ENCODE peak calls at places on chromosomes 1 and 21, in seven cellular contexts. One of them, this sample, is unnamed.

GRCh38 chr21:29661672-29662442 is 277.9 kb downstream of the GRIK1 start:
- DNase-seq in dorsolateral prefrontal cortex: no peak
- DNase-seq in astrocyte of the spinal cord: no peak
- DNase-seq in ascending aorta: no peak
- DNase-seq in AG10803: no peak
- DNase-seq in lower leg skin: no peak
- DNase-seq in transverse colon: no peak
- DNase-seq in this sample: no peak

GRCh38 chr1:96365076-96365475 is 356.5 kb upstream of the PTBP2 start:
- DNase-seq in dorsolateral prefrontal cortex: no peak
- DNase-seq in astrocyte of the spinal cord: peak
- DNase-seq in ascending aorta: no peak
- DNase-seq in AG10803: no peak
- DNase-seq in lower leg skin: no peak
- DNase-seq in transverse colon: no peak
- DNase-seq in this sample: peak

GRCh38 chr1:214976665-214977064 is 105.9 kb upstream of the KCNK2 start:
- DNase-seq in dorsolateral prefrontal cortex: no peak
- DNase-seq in astrocyte of the spinal cord: no peak
- DNase-seq in ascending aorta: no peak
- DNase-seq in AG10803: no peak
- DNase-seq in lower leg skin: no peak
- DNase-seq in transverse colon: no peak
- DNase-seq in this sample: no peak

GRCh38 chr1:29631836-29632420 is 395.6 kb downstream of the PTPRU start:
- DNase-seq in dorsolateral prefrontal cortex: no peak
- DNase-seq in astrocyte of the spinal cord: no peak
- DNase-seq in ascending aorta: peak
- DNase-seq in AG10803: no peak
- DNase-seq in lower leg skin: no peak
- DNase-seq in transverse colon: no peak
- DNase-seq in this sample: no peak

GRCh38 chr21:35754583-35754982 is 305.7 kb downstream of the SETD4 start:
- DNase-seq in dorsolateral prefrontal cortex: no peak
- DNase-seq in astrocyte of the spinal cord: no peak
- DNase-seq in ascending aorta: no peak
- DNase-seq in AG10803: no peak
- DNase-seq in lower leg skin: no peak
- DNase-seq in transverse colon: no peak
- DNase-seq in this sample: no peak

GRCh38 chr1:41830711-41831110 is 88.0 kb downstream of the HIVEP3 start:
- DNase-seq in dorsolateral prefrontal cortex: no peak
- DNase-seq in astrocyte of the spinal cord: no peak
- DNase-seq in ascending aorta: no peak
- DNase-seq in AG10803: no peak
- DNase-seq in lower leg skin: no peak
- DNase-seq in transverse colon: no peak
- DNase-seq in this sample: peak

GRCh38 chr21:43865471-43866181 is 603 bp downstream of the AGPAT3 start:
- DNase-seq in dorsolateral prefrontal cortex: peak
- DNase-seq in astrocyte of the spinal cord: no peak
- DNase-seq in ascending aorta: no peak
- DNase-seq in AG10803: peak
- DNase-seq in lower leg skin: no peak
- DNase-seq in transverse colon: peak
- DNase-seq in this sample: peak

GRCh38 chr1:52738863-52739406 is 12.7 kb downstream of the ZYG11B start:
- DNase-seq in dorsolateral prefrontal cortex: no peak
- DNase-seq in astrocyte of the spinal cord: no peak
- DNase-seq in ascending aorta: no peak
- DNase-seq in AG10803: no peak
- DNase-seq in lower leg skin: no peak
- DNase-seq in transverse colon: no peak
- DNase-seq in this sample: no peak

GRCh38 chr1:10514490-10515235 is 39.9 kb downstream of the PEX14 start:
- DNase-seq in dorsolateral prefrontal cortex: no peak
- DNase-seq in astrocyte of the spinal cord: peak
- DNase-seq in ascending aorta: no peak
- DNase-seq in AG10803: peak
- DNase-seq in lower leg skin: no peak
- DNase-seq in transverse colon: no peak
- DNase-seq in this sample: peak
- TF ChIP-seq CTCF in dorsolateral prefrontal cortex: peak
- TF ChIP-seq CTCF in astrocyte of the spinal cord: peak
- TF ChIP-seq CTCF in ascending aorta: peak
- TF ChIP-seq CTCF in AG10803: peak
- TF ChIP-seq CTCF in lower leg skin: no peak
- TF ChIP-seq CTCF in transverse colon: peak
- TF ChIP-seq CTCF in this sample: peak

DNA sequence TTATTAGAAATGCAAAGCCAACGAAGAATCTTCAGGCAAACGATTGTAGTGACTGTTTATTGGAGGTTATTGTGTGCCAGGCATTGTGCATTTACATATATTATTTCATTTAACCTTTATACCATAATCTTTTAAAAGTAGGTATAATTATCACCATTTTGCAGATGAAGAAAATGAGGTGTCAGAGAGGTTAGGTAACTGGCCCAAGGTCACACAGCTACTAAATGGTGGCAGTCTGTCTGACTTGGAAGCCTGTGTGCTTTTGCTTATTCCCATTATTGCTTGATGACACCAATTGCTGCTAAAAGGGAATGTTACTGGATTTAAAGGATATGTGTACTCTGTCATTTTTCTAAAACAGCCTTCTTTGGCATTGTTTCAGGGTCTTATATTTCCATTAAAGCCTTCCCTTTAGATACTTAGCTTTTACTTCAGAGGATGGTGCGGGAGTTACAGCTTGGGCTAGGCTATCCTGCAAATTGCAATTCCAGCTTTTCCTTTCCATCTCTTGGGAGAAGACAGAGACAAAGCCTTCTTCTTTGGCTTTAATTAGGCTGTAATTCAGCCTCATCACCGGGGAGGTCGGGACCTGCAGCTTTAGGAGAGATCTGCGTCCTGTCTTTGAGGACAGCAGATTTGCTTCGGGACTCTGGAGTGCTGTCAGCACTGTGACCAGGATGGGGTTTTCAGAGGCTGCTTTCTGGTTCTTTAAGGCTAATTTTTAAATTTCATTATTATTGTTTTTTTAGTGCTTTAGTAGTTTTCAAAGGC is 37.4 kb upstream of the ERRFI1 start:
- DNase-seq in dorsolateral prefrontal cortex: no peak
- DNase-seq in astrocyte of the spinal cord: no peak
- DNase-seq in ascending aorta: no peak
- DNase-seq in AG10803: no peak
- DNase-seq in lower leg skin: no peak
- DNase-seq in transverse colon: no peak
- DNase-seq in this sample: no peak
- H3K4me3 ChIP-seq in dorsolateral prefrontal cortex: no peak
- H3K4me3 ChIP-seq in astrocyte of the spinal cord: no peak
- H3K4me3 ChIP-seq in ascending aorta: no peak
- H3K4me3 ChIP-seq in AG10803: no peak
- H3K4me3 ChIP-seq in lower leg skin: no peak
- H3K4me3 ChIP-seq in transverse colon: no peak
- H3K4me3 ChIP-seq in this sample: no peak

DNA sequence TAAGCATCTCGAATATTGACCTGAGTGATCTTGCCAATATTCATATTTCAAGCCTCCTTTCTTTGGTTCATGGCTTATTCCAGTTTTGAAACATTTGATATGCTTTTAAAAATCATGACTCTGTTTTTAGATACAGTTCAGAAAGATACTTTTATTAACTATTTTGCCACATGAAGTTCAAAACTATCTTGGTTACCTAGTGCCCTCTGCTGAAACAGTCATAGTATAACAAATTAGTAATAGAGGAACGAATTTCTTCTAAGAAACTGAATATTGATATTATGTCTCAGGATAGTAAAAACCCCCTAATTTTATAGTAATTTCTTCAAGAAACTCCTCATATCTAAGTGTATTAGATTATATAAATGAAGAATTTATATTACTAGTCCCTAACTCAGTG is 52.6 kb upstream of the RC3H1 start:
- DNase-seq in dorsolateral prefrontal cortex: no peak
- DNase-seq in astrocyte of the spinal cord: peak
- DNase-seq in ascending aorta: no peak
- DNase-seq in AG10803: peak
- DNase-seq in lower leg skin: no peak
- DNase-seq in transverse colon: no peak
- DNase-seq in this sample: peak
- TF ChIP-seq CTCF in dorsolateral prefrontal cortex: peak
- TF ChIP-seq CTCF in astrocyte of the spinal cord: peak
- TF ChIP-seq CTCF in ascending aorta: no peak
- TF ChIP-seq CTCF in AG10803: peak
- TF ChIP-seq CTCF in lower leg skin: no peak
- TF ChIP-seq CTCF in transverse colon: no peak
- TF ChIP-seq CTCF in this sample: peak

GRCh38 chr1:92482404-92482664 is 4.4 kb downstream of the GFI1 start:
- DNase-seq in dorsolateral prefrontal cortex: no peak
- DNase-seq in astrocyte of the spinal cord: no peak
- DNase-seq in ascending aorta: no peak
- DNase-seq in AG10803: peak
- DNase-seq in lower leg skin: no peak
- DNase-seq in transverse colon: no peak
- DNase-seq in this sample: no peak
- H3K4me3 ChIP-seq in dorsolateral prefrontal cortex: peak
- H3K4me3 ChIP-seq in astrocyte of the spinal cord: no peak
- H3K4me3 ChIP-seq in ascending aorta: peak
- H3K4me3 ChIP-seq in AG10803: peak
- H3K4me3 ChIP-seq in lower leg skin: no peak
- H3K4me3 ChIP-seq in transverse colon: peak
- H3K4me3 ChIP-seq in this sample: peak

This sample was measured in fibroblast of the aortic adventitia.